ENCODE peak calls at places on chromosomes 5 and 9, in seven cellular contexts. One of them, this sample, is unnamed.
A peak's percentile ranks its signal among the peaks of the same experiment; 100 is the strongest.

GRCh38 chr9:35712762-35713400 is 19.1 kb downstream of the TLN1 start:
- DNase-seq in tibial nerve: no peak
- DNase-seq in tibial artery: no peak
- DNase-seq in MM.1S: no peak
- DNase-seq in mammary epithelial cell: no peak
- DNase-seq in cardiac fibroblast: no peak
- DNase-seq in cardiac muscle cell: no peak
- DNase-seq in this sample: no peak

GRCh38 chr5:6377121-6377520 is 1.2 kb downstream of the MED10 start:
- DNase-seq in tibial artery: no peak
- DNase-seq in cardiac muscle cell: peak; percentile 19
- DNase-seq in MM.1S: no peak
- DNase-seq in cardiac fibroblast: peak; percentile 13
- DNase-seq in mammary epithelial cell: no peak
- DNase-seq in tibial nerve: no peak
- DNase-seq in this sample: no peak

GRCh38 chr9:14336244-14336643 is 22.3 kb upstream of the NFIB start:
- DNase-seq in MM.1S: no peak
- DNase-seq in cardiac fibroblast: no peak
- DNase-seq in tibial nerve: no peak
- DNase-seq in cardiac muscle cell: no peak
- DNase-seq in mammary epithelial cell: no peak
- DNase-seq in tibial artery: no peak
- DNase-seq in this sample: no peak

GRCh38 chr5:34657550-34657921 is 1.4 kb downstream of the RAI14 start:
- DNase-seq in tibial artery: peak; percentile 26
- DNase-seq in cardiac fibroblast: peak; percentile 72
- DNase-seq in tibial nerve: no peak
- DNase-seq in MM.1S: no peak
- DNase-seq in mammary epithelial cell: peak; percentile 34
- DNase-seq in cardiac muscle cell: peak; percentile 76
- DNase-seq in this sample: no peak

GRCh38 chr5:123807177-123807900 is 295.4 kb downstream of the CSNK1G3 start:
- DNase-seq in MM.1S: no peak
- DNase-seq in tibial artery: no peak
- DNase-seq in tibial nerve: no peak
- DNase-seq in cardiac muscle cell: no peak
- DNase-seq in mammary epithelial cell: no peak
- DNase-seq in cardiac fibroblast: no peak
- DNase-seq in this sample: no peak

GRCh38 chr9:2210201-2210600 is 195.1 kb downstream of the SMARCA2 start:
- DNase-seq in MM.1S: no peak
- DNase-seq in mammary epithelial cell: peak; percentile 12
- DNase-seq in tibial artery: no peak
- DNase-seq in tibial nerve: no peak
- DNase-seq in cardiac muscle cell: no peak
- DNase-seq in cardiac fibroblast: no peak
- DNase-seq in this sample: no peak

GRCh38 chr9:123507992-123508391 is 152.0 kb downstream of the CRB2 start:
- DNase-seq in tibial nerve: no peak
- DNase-seq in cardiac fibroblast: peak; percentile 51
- DNase-seq in mammary epithelial cell: no peak
- DNase-seq in tibial artery: no peak
- DNase-seq in MM.1S: no peak
- DNase-seq in cardiac muscle cell: peak; percentile 56
- DNase-seq in this sample: no peak

GRCh38 chr9:21812415-21812814 is 10.0 kb downstream of the MTAP start:
- DNase-seq in tibial nerve: no peak
- DNase-seq in tibial artery: no peak
- DNase-seq in cardiac fibroblast: peak; percentile 53
- DNase-seq in cardiac muscle cell: peak; percentile 50
- DNase-seq in mammary epithelial cell: peak; percentile 95
- DNase-seq in MM.1S: no peak
- DNase-seq in this sample: no peak

GRCh38 chr5:28473531-28474107 is 1435.2 kb upstream of the CDH9 start:
- DNase-seq in MM.1S: peak; percentile 23
- DNase-seq in tibial nerve: no peak
- DNase-seq in cardiac muscle cell: peak; percentile 20
- DNase-seq in cardiac fibroblast: peak; percentile 18
- DNase-seq in mammary epithelial cell: peak; percentile 8
- DNase-seq in tibial artery: no peak
- DNase-seq in this sample: no peak

GRCh38 chr9:76166436-76166959 is 227.7 kb downstream of the RFK start:
- DNase-seq in MM.1S: no peak
- DNase-seq in mammary epithelial cell: no peak
- DNase-seq in tibial artery: no peak
- DNase-seq in tibial nerve: no peak
- DNase-seq in cardiac muscle cell: no peak
- DNase-seq in cardiac fibroblast: no peak
- DNase-seq in this sample: no peak

GRCh38 chr5:146872191-146872590 is 6.4 kb downstream of the PPP2R2B start:
- DNase-seq in mammary epithelial cell: no peak
- DNase-seq in tibial artery: no peak
- DNase-seq in tibial nerve: no peak
- DNase-seq in MM.1S: no peak
- DNase-seq in cardiac fibroblast: no peak
- DNase-seq in cardiac muscle cell: no peak
- DNase-seq in this sample: no peak

GRCh38 chr9:96222132-96222531 is 79.8 kb downstream of the HSD17B3 start:
- DNase-seq in tibial nerve: no peak
- DNase-seq in tibial artery: no peak
- DNase-seq in cardiac fibroblast: peak; percentile 25
- DNase-seq in mammary epithelial cell: no peak
- DNase-seq in MM.1S: no peak
- DNase-seq in cardiac muscle cell: peak; percentile 46
- DNase-seq in this sample: peak; percentile 33

GRCh38 chr5:1543398-1544293 is 19.9 kb upstream of the LPCAT1 start:
- DNase-seq in MM.1S: no peak
- DNase-seq in cardiac muscle cell: peak; percentile 62
- DNase-seq in mammary epithelial cell: no peak
- DNase-seq in tibial nerve: no peak
- DNase-seq in cardiac fibroblast: peak; percentile 64
- DNase-seq in tibial artery: no peak
- DNase-seq in this sample: no peak

GRCh38 chr5:5209510-5210286 is 69.6 kb downstream of the ADAMTS16 start:
- DNase-seq in MM.1S: no peak
- DNase-seq in mammary epithelial cell: no peak
- DNase-seq in cardiac muscle cell: no peak
- DNase-seq in tibial artery: no peak
- DNase-seq in cardiac fibroblast: no peak
- DNase-seq in tibial nerve: no peak
- DNase-seq in this sample: no peak

GRCh38 chr9:99109522-99109921 is 4.6 kb downstream of the TGFBR1 start:
- DNase-seq in cardiac muscle cell: peak; percentile 90
- DNase-seq in MM.1S: no peak
- DNase-seq in cardiac fibroblast: peak; percentile 74
- DNase-seq in tibial nerve: no peak
- DNase-seq in mammary epithelial cell: no peak
- DNase-seq in tibial artery: peak; percentile 25
- DNase-seq in this sample: no peak

GRCh38 chr9:79256691-79257213 is 315.0 kb upstream of the TLE4 start:
- DNase-seq in cardiac fibroblast: peak; percentile 29
- DNase-seq in MM.1S: no peak
- DNase-seq in cardiac muscle cell: peak; percentile 38
- DNase-seq in tibial nerve: no peak
- DNase-seq in mammary epithelial cell: peak; percentile 9
- DNase-seq in tibial artery: no peak
- DNase-seq in this sample: no peak

GRCh38 chr9:126001581-126002225 is 254.5 kb downstream of the PBX3 start:
- DNase-seq in mammary epithelial cell: no peak
- DNase-seq in cardiac fibroblast: no peak
- DNase-seq in tibial nerve: no peak
- DNase-seq in MM.1S: no peak
- DNase-seq in cardiac muscle cell: no peak
- DNase-seq in tibial artery: no peak
- DNase-seq in this sample: no peak

GRCh38 chr5:72392326-72392733 is 72.2 kb downstream of the PTCD2 start:
- DNase-seq in tibial nerve: no peak
- DNase-seq in cardiac fibroblast: peak; percentile 57
- DNase-seq in cardiac muscle cell: no peak
- DNase-seq in mammary epithelial cell: peak; percentile 77
- DNase-seq in tibial artery: no peak
- DNase-seq in MM.1S: no peak
- DNase-seq in this sample: no peak

GRCh38 chr5:172870807-172871431 is 36.9 kb downstream of the ERGIC1 start:
- DNase-seq in MM.1S: no peak
- DNase-seq in cardiac muscle cell: no peak
- DNase-seq in cardiac fibroblast: no peak
- DNase-seq in mammary epithelial cell: peak; percentile 80
- DNase-seq in tibial nerve: no peak
- DNase-seq in tibial artery: no peak
- DNase-seq in this sample: no peak

GRCh38 chr5:176466245-176466871 is 18.2 kb downstream of the FAF2 start:
- DNase-seq in cardiac fibroblast: peak; percentile 77
- DNase-seq in MM.1S: no peak
- DNase-seq in tibial artery: no peak
- DNase-seq in cardiac muscle cell: peak; percentile 80
- DNase-seq in tibial nerve: no peak
- DNase-seq in mammary epithelial cell: peak; percentile 65
- DNase-seq in this sample: no peak

GRCh38 chr9:95778957-95779356 is 96.5 kb upstream of the ERCC6L2 start:
- DNase-seq in tibial nerve: peak; percentile 46
- DNase-seq in MM.1S: no peak
- DNase-seq in cardiac fibroblast: peak; percentile 83
- DNase-seq in mammary epithelial cell: no peak
- DNase-seq in cardiac muscle cell: peak; percentile 88
- DNase-seq in tibial artery: no peak
- DNase-seq in this sample: no peak

GRCh38 chr9:136093995-136094881 is 851 bp downstream of the NACC2 start:
- DNase-seq in tibial artery: peak; percentile 74
- DNase-seq in mammary epithelial cell: peak; percentile 62
- DNase-seq in cardiac muscle cell: peak; percentile 72
- DNase-seq in cardiac fibroblast: peak; percentile 62
- DNase-seq in MM.1S: no peak
- DNase-seq in tibial nerve: peak; percentile 51
- DNase-seq in this sample: no peak

GRCh38 chr5:80269991-80270438 is 14.2 kb upstream of the SERINC5 start:
- DNase-seq in cardiac fibroblast: no peak
- DNase-seq in tibial artery: no peak
- DNase-seq in tibial nerve: no peak
- DNase-seq in mammary epithelial cell: no peak
- DNase-seq in cardiac muscle cell: no peak
- DNase-seq in MM.1S: no peak
- DNase-seq in this sample: no peak

GRCh38 chr5:139638090-139638735 is 9.9 kb upstream of the CXXC5 start:
- DNase-seq in tibial artery: peak; percentile 79
- DNase-seq in cardiac muscle cell: peak; percentile 77
- DNase-seq in MM.1S: peak; percentile 95
- DNase-seq in cardiac fibroblast: peak; percentile 83
- DNase-seq in tibial nerve: no peak
- DNase-seq in mammary epithelial cell: no peak
- DNase-seq in this sample: peak; percentile 72

GRCh38 chr5:64632251-64632650 is 58.1 kb upstream of the SHISAL2B start:
- DNase-seq in tibial artery: no peak
- DNase-seq in mammary epithelial cell: no peak
- DNase-seq in cardiac muscle cell: no peak
- DNase-seq in MM.1S: no peak
- DNase-seq in cardiac fibroblast: no peak
- DNase-seq in tibial nerve: no peak
- DNase-seq in this sample: no peak

GRCh38 chr5:60370508-60370907 is 329.5 kb downstream of the DEPDC1B start:
- DNase-seq in mammary epithelial cell: no peak
- DNase-seq in tibial artery: no peak
- DNase-seq in cardiac muscle cell: no peak
- DNase-seq in MM.1S: no peak
- DNase-seq in cardiac fibroblast: no peak
- DNase-seq in tibial nerve: no peak
- DNase-seq in this sample: no peak
- TF ChIP-seq CTCF in mammary epithelial cell: no peak
- TF ChIP-seq CTCF in tibial artery: no peak
- TF ChIP-seq CTCF in cardiac muscle cell: no peak
- TF ChIP-seq CTCF in MM.1S: no peak
- TF ChIP-seq CTCF in cardiac fibroblast: no peak
- TF ChIP-seq CTCF in tibial nerve: no peak
- TF ChIP-seq CTCF in this sample: no peak

DNA sequence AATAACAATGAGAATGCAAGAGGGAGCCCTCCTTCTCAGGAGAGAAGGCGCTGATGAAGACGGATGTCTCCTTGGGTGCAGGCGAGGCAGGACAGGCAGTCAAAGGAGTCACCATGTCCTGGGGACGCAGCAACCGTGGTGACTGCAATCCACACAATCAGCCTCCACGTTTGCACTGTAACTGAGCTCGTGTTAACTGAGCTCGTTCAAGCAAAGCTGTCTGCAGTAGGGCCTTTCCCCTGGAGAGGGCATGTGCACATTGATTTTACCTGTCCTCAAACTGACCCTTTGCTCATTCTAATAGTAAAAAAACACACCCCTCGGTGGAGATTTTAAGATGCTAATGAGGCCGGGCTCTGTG is 2.8 kb downstream of the SARDH start:
- DNase-seq in tibial nerve: no peak
- DNase-seq in MM.1S: no peak
- DNase-seq in tibial artery: no peak
- DNase-seq in cardiac fibroblast: no peak
- DNase-seq in cardiac muscle cell: no peak
- DNase-seq in mammary epithelial cell: no peak
- DNase-seq in this sample: peak; percentile 66
- TF ChIP-seq CTCF in tibial nerve: no peak
- TF ChIP-seq CTCF in MM.1S: no peak
- TF ChIP-seq CTCF in tibial artery: no peak
- TF ChIP-seq CTCF in cardiac fibroblast: no peak
- TF ChIP-seq CTCF in cardiac muscle cell: no peak
- TF ChIP-seq CTCF in mammary epithelial cell: no peak
- TF ChIP-seq CTCF in this sample: no peak

DNA sequence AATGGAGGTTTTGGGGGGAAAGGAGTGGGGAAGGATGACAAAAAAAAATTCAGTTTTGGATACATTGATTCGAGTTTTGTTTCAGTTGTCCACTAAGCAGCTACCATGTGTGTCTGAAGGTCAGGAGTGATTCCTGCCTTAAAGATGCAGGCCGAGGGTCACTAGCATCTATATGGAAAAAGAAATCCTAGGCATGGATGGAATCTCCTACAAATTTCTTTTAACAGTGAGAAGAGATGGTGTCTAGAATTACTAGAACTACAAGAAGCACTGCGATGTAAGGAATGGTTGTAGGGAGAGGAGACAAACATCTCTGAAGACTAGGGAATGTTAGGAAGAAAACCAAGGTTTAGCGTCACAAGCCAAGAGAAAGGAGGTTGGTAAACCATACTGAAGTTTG is 19.6 kb upstream of the TRIO start:
- DNase-seq in cardiac muscle cell: no peak
- DNase-seq in mammary epithelial cell: no peak
- DNase-seq in tibial nerve: no peak
- DNase-seq in cardiac fibroblast: no peak
- DNase-seq in tibial artery: no peak
- DNase-seq in MM.1S: no peak
- DNase-seq in this sample: no peak
- TF ChIP-seq CTCF in cardiac muscle cell: no peak
- TF ChIP-seq CTCF in mammary epithelial cell: no peak
- TF ChIP-seq CTCF in tibial nerve: no peak
- TF ChIP-seq CTCF in cardiac fibroblast: no peak
- TF ChIP-seq CTCF in tibial artery: no peak
- TF ChIP-seq CTCF in MM.1S: no peak
- TF ChIP-seq CTCF in this sample: no peak

DNA sequence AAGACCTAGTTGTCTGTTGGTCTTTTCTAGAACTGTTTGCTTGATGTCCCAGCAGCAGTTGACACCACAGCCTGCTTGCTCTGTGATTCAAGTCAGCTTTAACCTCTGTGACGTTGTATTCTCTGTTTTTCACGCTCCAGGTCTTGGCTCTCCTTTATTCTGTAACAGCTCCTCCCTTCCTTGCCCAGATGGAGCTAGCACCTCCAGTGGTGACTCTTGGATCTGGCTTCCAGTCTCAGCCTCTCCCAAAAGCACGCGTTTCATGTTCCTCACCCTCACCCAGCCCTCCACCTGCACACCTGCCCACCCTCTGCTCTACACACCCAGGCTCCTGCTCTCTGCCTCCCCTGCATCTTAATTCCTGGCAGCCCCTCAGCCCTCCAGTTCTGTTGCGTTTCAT is 50.6 kb downstream of the DMRT1 start:
- DNase-seq in tibial artery: no peak
- DNase-seq in mammary epithelial cell: no peak
- DNase-seq in tibial nerve: no peak
- DNase-seq in MM.1S: no peak
- DNase-seq in cardiac muscle cell: no peak
- DNase-seq in cardiac fibroblast: no peak
- DNase-seq in this sample: no peak
- TF ChIP-seq CTCF in tibial artery: no peak
- TF ChIP-seq CTCF in mammary epithelial cell: peak; percentile 35
- TF ChIP-seq CTCF in tibial nerve: no peak
- TF ChIP-seq CTCF in MM.1S: peak; percentile 18
- TF ChIP-seq CTCF in cardiac muscle cell: peak; percentile 4
- TF ChIP-seq CTCF in cardiac fibroblast: no peak
- TF ChIP-seq CTCF in this sample: no peak

This sample was measured in GM13977.